ENCODE peak calls at places on chromosomes 11 and 22, in six cellular contexts. L, P, Y, V, Q and K are unnamed samples.

GRCh38 chr11:69999721-70000120 is 78.4 kb upstream of the ANO1 start:
- DNase-seq in L (no peak), P (no peak), Y (no peak), V (no peak), Q (no peak), K (no peak)

GRCh38 chr11:57536947-57537654 is at the start of gene SMTNL1:
- DNase-seq in L (no peak), P (no peak), Y (no peak), V (no peak), Q (no peak), K (no peak)

GRCh38 chr11:113553905-113554304 is 78.7 kb upstream of the DRD2 start:
- DNase-seq in L (no peak), P (no peak), Y (no peak), V (no peak), Q (no peak), K (peak; percentile 81)

GRCh38 chr11:2779981-2780849 is 80.4 kb upstream of the KCNQ1OT1 start:
- DNase-seq in L (no peak), P (no peak), Y (no peak), V (no peak), Q (no peak), K (no peak)

GRCh38 chr11:120710354-120711187 is 199.0 kb downstream of the GRIK4 start:
- DNase-seq in L (peak; percentile 78), P (peak; percentile 34), Y (no peak), V (no peak), Q (peak; percentile 5), K (no peak)

GRCh38 chr11:18769802-18770456 is 21.7 kb downstream of the PTPN5 start:
- DNase-seq in L (no peak), P (no peak), Y (no peak), V (no peak), Q (no peak), K (no peak)

GRCh38 chr22:17965538-17966402 is 58.6 kb downstream of the MICAL3 start:
- DNase-seq in L (no peak), P (no peak), Y (no peak), V (no peak), Q (no peak), K (no peak)

GRCh38 chr11:132373405-132374141 is 1003.2 kb downstream of the NTM start:
- DNase-seq in L (no peak), P (no peak), Y (no peak), V (no peak), Q (no peak), K (no peak)

GRCh38 chr22:47335460-47335859 is 573.0 kb downstream of the TBC1D22A start:
- DNase-seq in L (no peak), P (no peak), Y (no peak), V (no peak), Q (no peak), K (no peak)

GRCh38 chr11:125777309-125777708 is 1.3 kb downstream of the PATE2 start:
- DNase-seq in L (no peak), P (no peak), Y (no peak), V (no peak), Q (no peak), K (no peak)

GRCh38 chr11:1515082-1516060 is 28.8 kb upstream of the MOB2 start:
- DNase-seq in L (peak; percentile 34), P (no peak), Y (peak; percentile 65), V (peak; percentile 89), Q (peak; percentile 44), K (peak; percentile 80)